ENCODE peak calls at places on chromosomes 4 and X, in eight cellular contexts. One of them, this sample, is unnamed.
A peak's percentile ranks its signal among the peaks of the same experiment; 100 is the strongest.

GRCh38 chr4:104163820-104164219 is 330.9 kb downstream of the CXXC4 start:
- DNase-seq in breast epithelium: no peak
- DNase-seq in fibroblast of the aortic adventitia: no peak
- DNase-seq in GM12878: no peak
- DNase-seq in stomach: no peak
- DNase-seq in kidney epithelial cell: peak; percentile 10
- DNase-seq in transverse colon: no peak
- DNase-seq in thyroid gland: no peak
- DNase-seq in this sample: no peak

GRCh38 chr4:52573551-52573950 is 85.5 kb downstream of the USP46 start:
- DNase-seq in fibroblast of the aortic adventitia: no peak
- DNase-seq in kidney epithelial cell: no peak
- DNase-seq in transverse colon: no peak
- DNase-seq in thyroid gland: no peak
- DNase-seq in GM12878: no peak
- DNase-seq in stomach: no peak
- DNase-seq in breast epithelium: no peak
- DNase-seq in this sample: no peak

GRCh38 chr4:39134674-39135073 is 47.7 kb upstream of the WDR19 start:
- DNase-seq in breast epithelium: no peak
- DNase-seq in GM12878: no peak
- DNase-seq in thyroid gland: no peak
- DNase-seq in fibroblast of the aortic adventitia: no peak
- DNase-seq in transverse colon: no peak
- DNase-seq in stomach: no peak
- DNase-seq in kidney epithelial cell: no peak
- DNase-seq in this sample: no peak

GRCh38 chrX:106802063-106802387 is 448 bp upstream of the TBC1D8B start:
- DNase-seq in fibroblast of the aortic adventitia: no peak
- DNase-seq in GM12878: no peak
- DNase-seq in breast epithelium: no peak
- DNase-seq in transverse colon: no peak
- DNase-seq in thyroid gland: no peak
- DNase-seq in stomach: no peak
- DNase-seq in kidney epithelial cell: no peak
- DNase-seq in this sample: peak; percentile 3

GRCh38 chr4:166896254-166896653 is 338.0 kb downstream of the SPOCK3 start:
- DNase-seq in kidney epithelial cell: no peak
- DNase-seq in stomach: no peak
- DNase-seq in GM12878: no peak
- DNase-seq in transverse colon: no peak
- DNase-seq in fibroblast of the aortic adventitia: no peak
- DNase-seq in breast epithelium: no peak
- DNase-seq in thyroid gland: no peak
- DNase-seq in this sample: no peak

GRCh38 chr4:185597532-185598188 is 62.4 kb upstream of the PDLIM3 start:
- DNase-seq in transverse colon: peak; percentile 74
- DNase-seq in breast epithelium: peak; percentile 80
- DNase-seq in GM12878: peak; percentile 33
- DNase-seq in thyroid gland: peak; percentile 81
- DNase-seq in fibroblast of the aortic adventitia: peak; percentile 86
- DNase-seq in kidney epithelial cell: peak; percentile 31
- DNase-seq in stomach: peak; percentile 80
- DNase-seq in this sample: peak; percentile 78

GRCh38 chr4:1191621-1192020 is 19.2 kb upstream of the SPON2 start:
- DNase-seq in breast epithelium: no peak
- DNase-seq in kidney epithelial cell: no peak
- DNase-seq in thyroid gland: no peak
- DNase-seq in fibroblast of the aortic adventitia: no peak
- DNase-seq in GM12878: no peak
- DNase-seq in stomach: peak; percentile 27
- DNase-seq in transverse colon: peak; percentile 17
- DNase-seq in this sample: peak; percentile 12

GRCh38 chr4:110493521-110493920 is 17.6 kb downstream of the ENPEP start:
- DNase-seq in fibroblast of the aortic adventitia: no peak
- DNase-seq in transverse colon: no peak
- DNase-seq in kidney epithelial cell: no peak
- DNase-seq in thyroid gland: no peak
- DNase-seq in breast epithelium: no peak
- DNase-seq in GM12878: no peak
- DNase-seq in stomach: no peak
- DNase-seq in this sample: no peak

GRCh38 chrX:132592880-132593279 is 104.0 kb upstream of the MBNL3 start:
- DNase-seq in GM12878: no peak
- DNase-seq in breast epithelium: no peak
- DNase-seq in fibroblast of the aortic adventitia: peak; percentile 6
- DNase-seq in thyroid gland: no peak
- DNase-seq in transverse colon: no peak
- DNase-seq in stomach: no peak
- DNase-seq in kidney epithelial cell: no peak
- DNase-seq in this sample: peak; percentile 13

GRCh38 chr4:17958185-17958584 is 63.4 kb downstream of the LCORL start:
- DNase-seq in breast epithelium: no peak
- DNase-seq in transverse colon: no peak
- DNase-seq in fibroblast of the aortic adventitia: peak; percentile 5
- DNase-seq in GM12878: no peak
- DNase-seq in kidney epithelial cell: no peak
- DNase-seq in stomach: no peak
- DNase-seq in thyroid gland: no peak
- DNase-seq in this sample: no peak

GRCh38 chrX:111244238-111244750 is 26.0 kb downstream of the CAPN6 start:
- DNase-seq in kidney epithelial cell: no peak
- DNase-seq in breast epithelium: no peak
- DNase-seq in transverse colon: no peak
- DNase-seq in thyroid gland: no peak
- DNase-seq in fibroblast of the aortic adventitia: peak; percentile 33
- DNase-seq in stomach: no peak
- DNase-seq in GM12878: no peak
- DNase-seq in this sample: no peak

GRCh38 chr4:13918110-13918509 is 290.6 kb upstream of the BOD1L1 start:
- DNase-seq in fibroblast of the aortic adventitia: peak; percentile 99
- DNase-seq in stomach: no peak
- DNase-seq in kidney epithelial cell: peak; percentile 90
- DNase-seq in thyroid gland: no peak
- DNase-seq in transverse colon: peak; percentile 22
- DNase-seq in breast epithelium: no peak
- DNase-seq in GM12878: no peak
- DNase-seq in this sample: no peak

GRCh38 chr4:101126044-101126443 is 221.3 kb downstream of the PPP3CA start:
- DNase-seq in thyroid gland: no peak
- DNase-seq in stomach: no peak
- DNase-seq in transverse colon: no peak
- DNase-seq in fibroblast of the aortic adventitia: peak; percentile 32
- DNase-seq in breast epithelium: no peak
- DNase-seq in kidney epithelial cell: no peak
- DNase-seq in GM12878: no peak
- DNase-seq in this sample: no peak

GRCh38 chrX:14027031-14027430 is 2.7 kb downstream of the GEMIN8 start:
- DNase-seq in breast epithelium: no peak
- DNase-seq in GM12878: no peak
- DNase-seq in thyroid gland: peak; percentile 40
- DNase-seq in fibroblast of the aortic adventitia: no peak
- DNase-seq in transverse colon: no peak
- DNase-seq in kidney epithelial cell: no peak
- DNase-seq in stomach: no peak
- DNase-seq in this sample: peak; percentile 33

DNA sequence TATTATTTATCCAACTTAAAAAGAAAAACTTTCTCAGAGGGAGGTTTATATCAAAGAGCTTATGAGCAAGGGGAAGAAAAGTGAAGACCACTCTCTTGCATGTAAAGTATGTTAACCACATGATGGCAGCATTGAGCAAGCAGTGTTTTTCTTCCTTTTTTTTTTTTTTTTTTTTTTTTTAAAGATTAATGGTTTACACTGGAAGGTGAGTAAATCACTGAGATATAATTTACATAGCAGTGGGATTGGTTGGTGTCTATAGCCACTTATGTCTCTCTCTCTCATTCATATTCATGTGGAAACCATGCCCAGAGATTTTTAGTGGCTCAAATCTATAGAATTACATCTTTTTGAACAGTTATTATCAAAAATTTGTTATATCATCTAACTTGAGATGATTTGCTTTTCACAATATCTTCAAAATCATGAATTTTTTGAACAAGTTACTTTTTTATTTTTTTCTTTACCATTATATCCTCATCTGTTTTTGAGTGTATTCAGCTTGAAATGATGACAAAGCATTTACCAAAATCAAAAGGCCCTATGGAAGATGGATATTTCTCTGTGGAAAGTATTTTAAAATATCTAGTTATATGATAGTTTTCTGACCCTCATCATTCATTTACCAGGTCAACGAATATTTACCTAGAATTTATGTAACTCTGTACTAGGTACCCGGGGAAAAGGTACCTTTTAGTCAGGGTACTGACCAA is 31.6 kb downstream of the MTHFD2L start:
- DNase-seq in kidney epithelial cell: peak; percentile 25
- DNase-seq in thyroid gland: no peak
- DNase-seq in transverse colon: no peak
- DNase-seq in breast epithelium: no peak
- DNase-seq in stomach: no peak
- DNase-seq in GM12878: peak; percentile 25
- DNase-seq in fibroblast of the aortic adventitia: peak; percentile 80
- DNase-seq in this sample: no peak
- H3K4me3 ChIP-seq in kidney epithelial cell: no peak overlapping the region
- H3K4me3 ChIP-seq in thyroid gland: no peak overlapping the region
- H3K4me3 ChIP-seq in transverse colon: no peak overlapping the region
- H3K4me3 ChIP-seq in breast epithelium: no peak overlapping the region
- H3K4me3 ChIP-seq in stomach: no peak overlapping the region
- H3K4me3 ChIP-seq in GM12878: no peak overlapping the region
- H3K4me3 ChIP-seq in fibroblast of the aortic adventitia: no peak overlapping the region
- H3K4me3 ChIP-seq in this sample: no peak overlapping the region

DNA sequence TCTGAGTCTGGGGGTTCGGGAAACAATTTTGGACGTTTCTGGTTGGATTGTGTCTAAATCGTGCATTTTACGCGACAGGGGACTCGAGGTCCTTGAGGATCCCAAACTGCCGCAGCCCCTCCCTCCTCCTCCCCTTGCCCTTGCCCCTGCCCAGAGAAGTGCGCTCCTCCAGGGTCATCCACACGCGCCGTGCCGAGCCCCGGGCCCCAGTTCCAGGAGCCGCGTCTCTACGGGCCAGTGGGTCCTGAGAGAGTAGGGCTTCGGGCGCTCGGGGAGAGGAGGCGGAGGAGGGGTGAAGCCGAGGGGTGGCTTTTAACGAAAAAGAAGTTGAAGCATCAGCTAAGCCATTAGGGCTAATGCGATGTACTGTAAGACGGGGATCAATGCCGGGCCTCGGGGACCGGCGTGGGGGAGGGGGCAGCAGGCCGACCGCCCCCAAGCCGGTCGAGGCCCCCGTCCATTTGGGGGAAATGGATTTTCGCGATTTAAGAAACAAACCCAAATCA is 13.9 kb downstream of the HMX1 start:
- DNase-seq in transverse colon: no peak
- DNase-seq in fibroblast of the aortic adventitia: no peak
- DNase-seq in thyroid gland: no peak
- DNase-seq in stomach: no peak
- DNase-seq in GM12878: no peak
- DNase-seq in kidney epithelial cell: no peak
- DNase-seq in breast epithelium: no peak
- DNase-seq in this sample: no peak
- H3K4me3 ChIP-seq in transverse colon: no peak overlapping the region
- H3K4me3 ChIP-seq in fibroblast of the aortic adventitia: no peak overlapping the region
- H3K4me3 ChIP-seq in thyroid gland: no peak overlapping the region
- H3K4me3 ChIP-seq in stomach: no peak overlapping the region
- H3K4me3 ChIP-seq in GM12878: no peak overlapping the region
- H3K4me3 ChIP-seq in kidney epithelial cell: no peak overlapping the region
- H3K4me3 ChIP-seq in breast epithelium: peak overlapping the region; percentile 49
- H3K4me3 ChIP-seq in this sample: no peak overlapping the region

GRCh38 chrX:42246814-42247213 is 323.5 kb upstream of the CASK start:
- DNase-seq in stomach: no peak
- DNase-seq in fibroblast of the aortic adventitia: peak; percentile 2
- DNase-seq in kidney epithelial cell: no peak
- DNase-seq in thyroid gland: peak; percentile 15
- DNase-seq in GM12878: no peak
- DNase-seq in transverse colon: no peak
- DNase-seq in breast epithelium: no peak
- DNase-seq in this sample: no peak
- H3K4me3 ChIP-seq in stomach: no peak overlapping the region
- H3K4me3 ChIP-seq in fibroblast of the aortic adventitia: no peak overlapping the region
- H3K4me3 ChIP-seq in kidney epithelial cell: no peak overlapping the region
- H3K4me3 ChIP-seq in thyroid gland: no peak overlapping the region
- H3K4me3 ChIP-seq in GM12878: no peak overlapping the region
- H3K4me3 ChIP-seq in transverse colon: no peak overlapping the region
- H3K4me3 ChIP-seq in breast epithelium: peak overlapping the region; percentile 53
- H3K4me3 ChIP-seq in this sample: no peak overlapping the region

GRCh38 chr4:169070071-169070894 is 60.2 kb upstream of the CBR4 start:
- DNase-seq in GM12878: no peak
- DNase-seq in thyroid gland: peak; percentile 39
- DNase-seq in fibroblast of the aortic adventitia: peak; percentile 99
- DNase-seq in breast epithelium: peak; percentile 82
- DNase-seq in kidney epithelial cell: peak; percentile 88
- DNase-seq in transverse colon: peak; percentile 73
- DNase-seq in stomach: peak; percentile 72
- DNase-seq in this sample: no peak
- H3K4me3 ChIP-seq in GM12878: no peak overlapping the region
- H3K4me3 ChIP-seq in thyroid gland: no peak overlapping the region
- H3K4me3 ChIP-seq in fibroblast of the aortic adventitia: no peak overlapping the region
- H3K4me3 ChIP-seq in breast epithelium: peak overlapping the region; percentile 36
- H3K4me3 ChIP-seq in kidney epithelial cell: no peak overlapping the region
- H3K4me3 ChIP-seq in transverse colon: no peak overlapping the region
- H3K4me3 ChIP-seq in stomach: no peak overlapping the region
- H3K4me3 ChIP-seq in this sample: no peak overlapping the region

GRCh38 chrX:39900788-39901170 is 197.0 kb downstream of the BCOR start:
- DNase-seq in thyroid gland: peak; percentile 28
- DNase-seq in transverse colon: no peak
- DNase-seq in breast epithelium: no peak
- DNase-seq in GM12878: no peak
- DNase-seq in fibroblast of the aortic adventitia: no peak
- DNase-seq in stomach: no peak
- DNase-seq in kidney epithelial cell: no peak
- DNase-seq in this sample: no peak
- H3K4me3 ChIP-seq in thyroid gland: no peak overlapping the region
- H3K4me3 ChIP-seq in transverse colon: no peak overlapping the region
- H3K4me3 ChIP-seq in breast epithelium: peak overlapping the region; percentile 35
- H3K4me3 ChIP-seq in GM12878: no peak overlapping the region
- H3K4me3 ChIP-seq in fibroblast of the aortic adventitia: no peak overlapping the region
- H3K4me3 ChIP-seq in stomach: no peak overlapping the region
- H3K4me3 ChIP-seq in kidney epithelial cell: no peak overlapping the region
- H3K4me3 ChIP-seq in this sample: no peak overlapping the region

GRCh38 chrX:54495814-54496516 is at the start of gene FGD1:
- DNase-seq in stomach: peak; percentile 73
- DNase-seq in kidney epithelial cell: no peak
- DNase-seq in breast epithelium: peak; percentile 62
- DNase-seq in transverse colon: peak; percentile 78
- DNase-seq in fibroblast of the aortic adventitia: peak; percentile 52
- DNase-seq in thyroid gland: peak; percentile 65
- DNase-seq in GM12878: no peak
- DNase-seq in this sample: peak; percentile 68

GRCh38 chrX:54494166-54494969 is 1.7 kb downstream of the FGD1 start:
- DNase-seq in fibroblast of the aortic adventitia: peak; percentile 39
- DNase-seq in breast epithelium: no peak
- DNase-seq in stomach: no peak
- DNase-seq in transverse colon: no peak
- DNase-seq in thyroid gland: no peak
- DNase-seq in GM12878: no peak
- DNase-seq in kidney epithelial cell: no peak
- DNase-seq in this sample: no peak

GRCh38 chrX:54496517-54496852 is 451 bp upstream of the FGD1 start:
- DNase-seq in thyroid gland: no peak
- DNase-seq in stomach: no peak
- DNase-seq in fibroblast of the aortic adventitia: no peak
- DNase-seq in kidney epithelial cell: no peak
- DNase-seq in GM12878: no peak
- DNase-seq in transverse colon: no peak
- DNase-seq in breast epithelium: no peak
- DNase-seq in this sample: no peak

GRCh38 chrX:54496936-54497335 is 902 bp upstream of the FGD1 start:
- DNase-seq in transverse colon: no peak
- DNase-seq in stomach: no peak
- DNase-seq in thyroid gland: no peak
- DNase-seq in kidney epithelial cell: no peak
- DNase-seq in breast epithelium: no peak
- DNase-seq in GM12878: no peak
- DNase-seq in fibroblast of the aortic adventitia: no peak
- DNase-seq in this sample: no peak

GRCh38 chrX:54494970-54495813 is 842 bp downstream of the FGD1 start:
- DNase-seq in stomach: peak; percentile 31
- DNase-seq in kidney epithelial cell: no peak
- DNase-seq in GM12878: no peak
- DNase-seq in breast epithelium: no peak
- DNase-seq in fibroblast of the aortic adventitia: no peak
- DNase-seq in transverse colon: no peak
- DNase-seq in thyroid gland: peak; percentile 19
- DNase-seq in this sample: peak; percentile 41
- H3K4me3 ChIP-seq in stomach: peak overlapping the region; percentile 58
- H3K4me3 ChIP-seq in kidney epithelial cell: peak overlapping the region; percentile 56
- H3K4me3 ChIP-seq in GM12878: no peak overlapping the region
- H3K4me3 ChIP-seq in breast epithelium: peak overlapping the region; percentile 65
- H3K4me3 ChIP-seq in fibroblast of the aortic adventitia: peak overlapping the region; percentile 71
- H3K4me3 ChIP-seq in transverse colon: peak overlapping the region; percentile 69
- H3K4me3 ChIP-seq in thyroid gland: peak overlapping the region; percentile 42
- H3K4me3 ChIP-seq in this sample: peak overlapping the region; percentile 38